ENCODE peak calls at places on chromosomes 16 and 17, in five cellular contexts. A, Z, D, X and V are unnamed samples.

GRCh38 chr17:71114911-71115668 is 945.8 kb downstream of the KCNJ2 start:
- DNase-seq in A (no peak), Z (no peak), D (no peak), X (no peak), V (no peak)

GRCh38 chr16:912684-913613 is 57.8 kb downstream of the LMF1 start:
- DNase-seq in A (no peak), Z (no peak), D (no peak), X (no peak), V (peak)

GRCh38 chr16:57759131-57759530 is 23.6 kb downstream of the KATNB1 start:
- DNase-seq in A (no peak), Z (no peak), D (peak), X (no peak), V (no peak)

GRCh38 chr17:9577402-9577709 is 914 bp downstream of the CFAP52 start:
- DNase-seq in A (no peak), Z (no peak), D (no peak), X (no peak), V (no peak)

GRCh38 chr16:48300391-48300856 is 53.1 kb upstream of the ABCC11 start:
- DNase-seq in A (no peak), Z (no peak), D (no peak), X (no peak), V (no peak)

GRCh38 chr16:68724797-68725196 is 12.3 kb upstream of the CDH1 start:
- DNase-seq in A (peak), Z (no peak), D (no peak), X (no peak), V (no peak)

GRCh38 chr16:66247516-66248089 is 118.9 kb upstream of the CDH5 start:
- DNase-seq in A (no peak), Z (no peak), D (no peak), X (no peak), V (no peak)

GRCh38 chr17:15479697-15480096 is 12.3 kb upstream of the CDRT4 start:
- DNase-seq in A (no peak), Z (no peak), D (no peak), X (no peak), V (peak)

GRCh38 chr17:61406871-61407210 is 7.2 kb downstream of the TBX2 start:
- DNase-seq in A (no peak), Z (peak), D (no peak), X (no peak), V (no peak)

GRCh38 chr17:66662496-66662895 is 172.4 kb upstream of the CACNG5 start:
- DNase-seq in A (no peak), Z (no peak), D (no peak), X (no peak), V (no peak)

GRCh38 chr17:41492771-41493170 is 3.1 kb upstream of the KRT36 start:
- DNase-seq in A (no peak), Z (no peak), D (no peak), X (no peak), V (peak)

GRCh38 chr16:8173111-8173644 is 417.1 kb downstream of the TMEM114 start:
- DNase-seq in A (peak), Z (peak), D (peak), X (peak), V (peak)

GRCh38 chr17:70767102-70767701 is 597.9 kb downstream of the KCNJ2 start:
- DNase-seq in A (no peak), Z (no peak), D (no peak), X (no peak), V (peak)

GRCh38 chr16:29712770-29713169 is 33.0 kb downstream of the C16orf54 start:
- DNase-seq in A (no peak), Z (no peak), D (no peak), X (no peak), V (no peak)

GRCh38 chr17:49031965-49032928 is 35.1 kb downstream of the IGF2BP1 start:
- DNase-seq in A (peak), Z (peak), D (peak), X (peak), V (peak)

GRCh38 chr17:31919802-31920525 is 16.8 kb upstream of the SUZ12 start:
- DNase-seq in A (no peak), Z (no peak), D (no peak), X (no peak), V (peak)

GRCh38 chr17:7478276-7479138 is 924 bp downstream of the ZBTB4 start:
- DNase-seq in A (peak), Z (peak), D (peak), X (no peak), V (no peak)

GRCh38 chr16:72939247-72939646 is 108.7 kb downstream of the ZFHX3 start:
- DNase-seq in A (no peak), Z (no peak), D (no peak), X (no peak), V (no peak)

GRCh38 chr17:76625496-76625895 is 18.1 kb downstream of the ST6GALNAC1 start:
- DNase-seq in A (no peak), Z (no peak), D (no peak), X (no peak), V (no peak)

GRCh38 chr17:76617838-76618237 is 25.7 kb downstream of the ST6GALNAC1 start:
- DNase-seq in A (no peak), Z (no peak), D (no peak), X (no peak), V (no peak)

GRCh38 chr17:76626442-76626841 is 17.1 kb downstream of the ST6GALNAC1 start:
- DNase-seq in A (no peak), Z (no peak), D (no peak), X (no peak), V (no peak)

GRCh38 chr17:76627510-76627909 is 16.0 kb downstream of the ST6GALNAC1 start:
- DNase-seq in A (no peak), Z (no peak), D (no peak), X (no peak), V (no peak)

GRCh38 chr17:76623271-76624146 is 20.0 kb downstream of the ST6GALNAC1 start:
- DNase-seq in A (peak), Z (peak), D (peak), X (no peak), V (peak)
- TF ChIP-seq ATF2 in A (no peak), Z (no peak), D (no peak), X (no peak), V (peak)

DNA sequence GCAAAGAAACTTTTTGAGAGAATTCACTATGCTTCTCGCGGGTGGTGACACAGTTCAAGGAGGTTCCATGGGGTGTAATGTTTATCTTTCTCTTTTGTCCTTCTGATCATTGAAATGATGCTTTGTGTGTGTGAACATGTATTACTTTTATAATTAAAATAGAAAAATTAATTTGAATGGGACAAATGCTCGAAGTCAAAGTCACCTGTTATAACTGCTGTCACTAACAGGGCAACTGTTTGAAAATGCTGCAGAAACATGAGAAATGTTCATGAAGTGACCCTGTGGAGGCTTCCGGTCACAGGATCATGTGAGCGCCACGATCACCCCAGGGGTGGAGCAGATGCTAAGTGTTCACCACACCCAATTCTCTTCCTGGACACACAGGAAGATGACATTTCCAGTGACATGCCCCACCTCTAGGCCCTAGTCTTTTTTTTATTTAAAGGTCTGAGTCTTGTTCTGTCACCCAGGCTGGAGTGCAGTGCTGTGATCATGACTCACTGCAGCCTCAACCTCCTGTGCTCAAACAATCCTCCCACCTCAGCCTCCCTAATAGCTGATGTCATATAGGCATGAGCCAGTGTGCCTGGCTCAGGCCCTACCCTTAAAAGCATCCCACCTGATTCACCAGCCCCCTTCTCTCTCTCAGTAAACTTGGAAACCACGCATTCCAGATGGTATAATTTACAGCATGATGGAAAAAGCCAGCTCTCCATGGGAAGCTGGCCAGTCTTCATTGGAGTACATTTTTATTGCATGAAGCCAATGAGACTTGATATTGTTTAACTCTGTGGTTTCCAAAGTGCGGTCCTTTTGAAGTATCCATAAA is 21.1 kb upstream of the AGRP start:
- DNase-seq in A (peak), Z (no peak), D (no peak), X (no peak), V (peak)
- TF ChIP-seq ATF2 in A (no peak), Z (no peak), D (no peak), X (no peak), V (no peak)

GRCh38 chr17:46977348-46977747 is 1.7 kb downstream of the RPRML start:
- DNase-seq in A (peak), Z (peak), D (peak), X (no peak), V (peak)

GRCh38 chr17:46977750-46978488 is 1.1 kb downstream of the RPRML start:
- DNase-seq in A (no peak), Z (no peak), D (peak), X (no peak), V (no peak)

GRCh38 chr17:46975287-46975686 is 3.8 kb downstream of the RPRML start:
- DNase-seq in A (no peak), Z (no peak), D (no peak), X (no peak), V (no peak)

GRCh38 chr17:46978489-46979022 is 497 bp downstream of the RPRML start:
- DNase-seq in A (peak), Z (peak), D (peak), X (no peak), V (no peak)

DNA sequence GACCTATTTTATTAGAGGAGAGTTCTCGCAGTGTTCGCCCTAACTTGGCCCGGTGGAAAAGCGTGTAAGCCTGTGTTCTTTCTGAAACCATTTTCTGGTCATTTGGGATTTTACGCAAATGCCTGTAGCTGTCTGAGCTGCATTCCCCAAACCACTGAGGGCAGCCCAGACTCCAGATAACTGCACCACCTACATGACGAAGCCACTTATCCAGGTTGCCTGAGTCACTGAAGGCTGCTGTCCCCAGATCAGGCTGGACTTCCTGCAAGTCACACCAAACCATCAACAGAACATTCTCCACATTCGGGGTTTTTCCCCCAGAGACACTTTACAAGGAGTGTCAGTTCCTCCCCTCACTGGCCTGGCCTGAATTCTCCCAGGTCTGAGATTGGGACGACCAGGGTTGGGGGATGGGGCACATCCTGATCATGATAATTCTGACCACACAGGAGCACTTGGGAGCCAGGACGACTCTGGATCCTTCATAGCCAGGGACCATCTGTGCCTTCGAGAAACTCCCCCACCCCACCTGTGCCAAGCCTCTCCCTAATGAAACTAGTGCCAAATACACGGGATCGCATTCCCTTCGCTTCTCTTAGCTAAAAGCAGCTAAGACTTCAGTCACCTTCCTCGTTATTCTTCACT is 2.3 kb downstream of the RPRML start:
- DNase-seq in A (peak), Z (no peak), D (no peak), X (no peak), V (no peak)
- TF ChIP-seq ATF2 in A (no peak), Z (no peak), D (no peak), X (no peak), V (no peak)

GRCh38 chr17:1786708-1787107 is 24.8 kb downstream of the SERPINF1 start:
- DNase-seq in A (no peak), Z (no peak), D (no peak), X (no peak), V (no peak)

GRCh38 chr17:1782171-1782567 is 20.3 kb downstream of the SERPINF1 start:
- DNase-seq in A (no peak), Z (no peak), D (no peak), X (no peak), V (no peak)

GRCh38 chr17:1785925-1786324 is 24.1 kb downstream of the SERPINF1 start:
- DNase-seq in A (no peak), Z (no peak), D (no peak), X (no peak), V (no peak)

GRCh38 chr17:1783271-1783670 is 21.4 kb downstream of the SERPINF1 start:
- DNase-seq in A (no peak), Z (no peak), D (no peak), X (no peak), V (no peak)

GRCh38 chr17:1783834-1784611 is 22.2 kb downstream of the SERPINF1 start:
- DNase-seq in A (peak), Z (no peak), D (no peak), X (no peak), V (peak)
- TF ChIP-seq ATF2 in A (no peak), Z (no peak), D (no peak), X (no peak), V (no peak)

GRCh38 chr16:23784811-23785447 is 30.1 kb downstream of the CHP2 start:
- DNase-seq in A (peak), Z (no peak), D (no peak), X (no peak), V (no peak)

GRCh38 chr16:23786964-23787571 is 32.2 kb downstream of the CHP2 start:
- DNase-seq in A (no peak), Z (peak), D (peak), X (no peak), V (no peak)

GRCh38 chr16:23785842-23786241 is 31.0 kb downstream of the CHP2 start:
- DNase-seq in A (no peak), Z (no peak), D (no peak), X (no peak), V (no peak)

GRCh38 chr16:23781176-23781575 is 26.4 kb downstream of the CHP2 start:
- DNase-seq in A (no peak), Z (no peak), D (no peak), X (no peak), V (no peak)
- TF ChIP-seq ATF2 in A (no peak), Z (no peak), D (no peak), X (no peak), V (no peak)

GRCh38 chr17:59332890-59333377 is 1.5 kb downstream of the YPEL2 start:
- DNase-seq in A (no peak), Z (no peak), D (no peak), X (no peak), V (no peak)
- TF ChIP-seq ATF2 in A (no peak), Z (no peak), D (no peak), X (no peak), V (no peak)